ENCODE peak calls at places on chromosomes 5 and 9, in eight cellular contexts. C is HFF-Myc; P is upper lobe of right lung; M is breast epithelium; U is psoas muscle; O is CD8-positive, alpha-beta T cell; V is cardiac fibroblast; T is heart left ventricle. R is an unnamed sample.

GRCh38 chr9:120434532-120434931 is 145.4 kb downstream of the CDK5RAP2 start:
- DNase-seq in O (no peak), V (peak), T (peak), C (no peak), P (no peak), U (peak), M (no peak), R (no peak)

GRCh38 chr9:72826954-72827953 is 125.6 kb downstream of the ALDH1A1 start:
- DNase-seq in M (no peak), T (no peak), U (no peak), O (no peak), C (no peak), P (no peak), V (no peak), R (no peak)

GRCh38 chr9:104863180-104863883 is 64.6 kb downstream of the ABCA1 start:
- DNase-seq in T (no peak), M (no peak), V (peak), O (peak), P (no peak), C (peak), U (no peak), R (no peak)

GRCh38 chr5:31153523-31153922 is 40.0 kb upstream of the CDH6 start:
- DNase-seq in T (no peak), V (peak), O (no peak), U (no peak), M (no peak), P (no peak), C (no peak), R (no peak)

GRCh38 chr5:174675916-174676315 is 48.5 kb upstream of the MSX2 start:
- DNase-seq in M (no peak), T (no peak), P (no peak), O (no peak), U (no peak), C (no peak), V (no peak), R (no peak)

GRCh38 chr9:115978739-115979138 is 174.9 kb upstream of the PAPPA start:
- DNase-seq in V (peak), U (no peak), M (no peak), T (no peak), C (no peak), O (no peak), P (no peak), R (no peak)

GRCh38 chr9:128116104-128117083 is 11.1 kb downstream of the PTGES2 start:
- DNase-seq in V (no peak), P (peak), T (peak), M (no peak), U (peak), O (no peak), C (no peak), R (no peak)

GRCh38 chr9:86652696-86653095 is 294.6 kb downstream of the GAS1 start:
- DNase-seq in M (no peak), O (no peak), C (no peak), T (no peak), V (no peak), P (no peak), U (no peak), R (no peak)

GRCh38 chr5:151786468-151786867 is 14.7 kb downstream of the G3BP1 start:
- DNase-seq in U (no peak), C (no peak), V (no peak), M (no peak), T (no peak), P (no peak), O (no peak), R (no peak)

GRCh38 chr5:142437563-142437962 is 112.7 kb upstream of the SPRY4 start:
- DNase-seq in T (no peak), C (peak), P (no peak), O (no peak), U (no peak), V (no peak), M (no peak), R (no peak)

GRCh38 chr9:33453999-33454660 is 6.7 kb upstream of the AQP3 start:
- DNase-seq in V (no peak), O (peak), U (no peak), T (no peak), C (no peak), M (no peak), P (no peak), R (no peak)

GRCh38 chr9:19102181-19102630 is 498 bp downstream of the HAUS6 start:
- DNase-seq in M (no peak), T (no peak), V (peak), O (peak), U (peak), C (no peak), P (peak), R (no peak)

GRCh38 chr9:98191615-98192502 is 578 bp downstream of the CORO2A start:
- DNase-seq in C (no peak), T (no peak), U (peak), M (no peak), O (peak), V (no peak), P (peak), R (peak)

GRCh38 chr9:89022071-89022721 is 30.9 kb downstream of the S1PR3 start:
- DNase-seq in U (no peak), C (no peak), O (no peak), T (no peak), M (peak), V (peak), P (peak), R (no peak)

GRCh38 chr9:130417602-130418001 is 27.2 kb upstream of the ASS1 start:
- DNase-seq in T (no peak), M (no peak), V (no peak), C (no peak), U (peak), P (no peak), O (no peak), R (no peak)

GRCh38 chr9:18393340-18394130 is 80.4 kb upstream of the ADAMTSL1 start:
- DNase-seq in U (no peak), T (no peak), C (peak), P (no peak), M (peak), O (no peak), V (peak), R (no peak)

GRCh38 chr5:59041355-59041754 is 458.5 kb downstream of the RAB3C start:
- DNase-seq in C (no peak), P (no peak), O (no peak), U (no peak), T (no peak), V (no peak), M (no peak), R (no peak)

GRCh38 chr5:127398508-127398907 is 107.9 kb downstream of the MEGF10 start:
- DNase-seq in P (no peak), O (no peak), T (no peak), M (no peak), U (no peak), V (no peak), C (no peak), R (no peak)

GRCh38 chr5:127399068-127399467 is 108.5 kb downstream of the MEGF10 start:
- DNase-seq in C (no peak), T (no peak), V (no peak), M (no peak), O (no peak), U (no peak), P (no peak), R (no peak)

GRCh38 chr5:127392762-127393161 is 102.2 kb downstream of the MEGF10 start:
- DNase-seq in C (no peak), P (no peak), O (no peak), U (no peak), T (no peak), M (no peak), V (no peak), R (no peak)

GRCh38 chr5:127400524-127400923 is 109.9 kb downstream of the MEGF10 start:
- DNase-seq in C (no peak), M (no peak), O (no peak), V (no peak), T (no peak), U (no peak), P (no peak), R (no peak)

DNA sequence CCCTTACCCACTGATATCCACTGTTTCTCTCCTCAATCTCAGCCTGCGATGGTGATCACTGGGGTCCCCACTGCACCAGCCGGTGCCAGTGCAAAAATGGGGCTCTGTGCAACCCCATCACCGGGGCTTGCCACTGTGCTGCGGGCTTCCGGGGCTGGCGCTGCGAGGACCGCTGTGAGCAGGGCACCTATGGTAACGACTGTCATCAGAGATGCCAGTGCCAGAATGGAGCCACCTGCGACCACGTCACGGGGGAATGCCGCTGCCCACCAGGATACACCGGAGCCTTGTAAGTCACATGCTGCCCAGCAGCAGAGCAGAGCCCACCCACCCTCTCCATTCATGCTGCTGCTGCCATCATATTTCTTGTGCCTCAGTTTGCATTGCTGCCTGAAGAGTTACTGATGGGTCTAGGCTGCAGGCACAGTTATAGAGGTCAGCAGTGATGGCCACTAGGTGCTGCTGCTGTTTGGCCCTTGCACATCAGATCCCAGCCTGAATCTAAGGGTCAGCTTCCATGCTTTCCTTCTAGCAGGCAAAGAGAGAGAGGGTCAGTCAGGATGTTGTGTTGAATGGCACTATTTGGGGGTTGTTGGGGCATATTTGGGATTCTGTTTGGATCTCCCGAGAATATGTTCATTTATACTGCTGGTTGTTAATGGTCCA is 106.0 kb downstream of the MEGF10 start:
- DNase-seq in C (no peak), P (no peak), V (no peak), T (no peak), M (no peak), U (no peak), O (no peak), R (no peak)
- TF ChIP-seq CTCF in C (no peak), P (no peak), V (no peak), T (no peak), M (no peak), U (no peak), O (no peak), R (no peak)

DNA sequence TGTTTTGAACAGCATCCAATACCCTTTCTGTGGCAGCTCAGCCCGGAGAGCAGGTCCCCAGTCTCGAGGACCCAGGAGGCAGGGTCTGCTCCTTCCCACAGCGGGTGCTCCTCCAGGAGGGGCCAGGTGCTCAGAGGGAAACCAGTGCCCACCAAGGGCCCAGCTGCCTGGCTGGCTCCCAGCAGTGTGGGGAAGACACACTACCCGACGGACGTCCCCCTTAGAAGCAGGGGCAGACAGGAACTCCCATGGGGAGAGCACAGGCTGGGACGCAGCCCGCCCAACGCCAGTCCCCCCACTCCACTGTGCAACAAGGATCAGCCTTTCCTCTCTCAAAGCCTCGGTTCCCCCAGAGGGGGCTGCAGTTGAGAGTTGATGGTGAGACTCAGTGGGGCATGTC is 57.6 kb downstream of the ADAMTS2 start:
- DNase-seq in T (peak), O (no peak), C (no peak), U (no peak), P (peak), M (no peak), V (no peak), R (no peak)
- TF ChIP-seq CTCF in T (no peak), O (no peak), C (no peak), U (no peak), P (no peak), M (no peak), V (no peak), R (no peak)

DNA sequence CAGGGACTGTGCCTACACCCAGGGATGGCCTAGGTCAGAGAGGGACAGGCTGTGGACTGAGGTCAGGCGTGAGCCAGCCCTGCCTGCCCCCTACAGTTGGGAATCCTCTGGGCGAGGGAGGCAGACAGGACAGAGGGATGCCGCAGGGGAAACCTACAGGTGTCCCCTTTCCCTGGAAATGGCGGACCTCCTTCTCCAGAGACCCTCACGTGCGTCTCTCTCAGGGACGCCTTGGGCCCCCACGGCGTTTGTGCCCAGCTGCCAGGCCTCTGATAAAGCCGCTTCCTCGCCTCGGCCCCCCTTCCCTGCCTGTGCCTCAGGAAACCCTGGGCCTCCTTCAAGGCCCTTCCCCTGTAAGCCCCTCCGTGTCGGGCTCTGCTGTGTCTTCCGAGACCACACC is 129.3 kb downstream of the RXRA start:
- DNase-seq in O (no peak), M (no peak), P (no peak), V (no peak), U (no peak), T (peak), C (no peak), R (no peak)
- TF ChIP-seq CTCF in O (no peak), M (no peak), P (no peak), V (no peak), U (no peak), T (no peak), C (no peak), R (no peak)

GRCh38 chr5:123524146-123524545 is 12.2 kb downstream of the CSNK1G3 start:
- DNase-seq in O (no peak), T (no peak), C (no peak), P (no peak), V (no peak), U (no peak), M (no peak), R (no peak)

GRCh38 chr5:123530728-123531127 is 18.8 kb downstream of the CSNK1G3 start:
- DNase-seq in P (no peak), U (no peak), C (no peak), V (no peak), T (no peak), M (no peak), O (no peak), R (no peak)

GRCh38 chr5:123527190-123527589 is 15.2 kb downstream of the CSNK1G3 start:
- DNase-seq in T (no peak), O (no peak), U (no peak), C (no peak), M (no peak), P (no peak), V (no peak), R (no peak)

GRCh38 chr5:123528059-123528458 is 16.1 kb downstream of the CSNK1G3 start:
- DNase-seq in T (no peak), M (no peak), V (no peak), P (no peak), C (no peak), O (no peak), U (no peak), R (no peak)

DNA sequence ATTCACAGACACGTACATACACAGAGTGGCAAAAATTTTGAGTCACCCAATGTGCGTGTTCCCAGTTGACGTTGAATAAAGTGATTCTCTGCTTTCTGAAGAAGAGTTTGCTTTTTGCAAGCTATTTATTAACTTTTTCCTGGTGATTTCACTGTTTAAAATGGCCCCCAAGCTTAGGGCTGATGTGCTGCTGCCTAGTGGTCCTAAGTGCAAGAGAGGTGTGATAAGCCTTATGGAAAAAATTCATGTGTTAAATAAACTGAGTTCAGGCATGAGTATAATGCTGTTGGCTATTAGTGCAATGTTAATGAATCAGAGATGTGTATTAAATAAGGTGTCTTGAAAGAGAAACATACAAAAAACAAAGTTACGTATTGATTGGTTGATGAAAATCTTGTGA is 16.9 kb downstream of the CSNK1G3 start:
- DNase-seq in P (no peak), C (no peak), M (no peak), O (no peak), U (no peak), T (no peak), V (no peak), R (no peak)
- TF ChIP-seq CTCF in P (no peak), C (no peak), M (no peak), O (no peak), U (no peak), T (no peak), V (no peak), R (no peak)

GRCh38 chr9:133342083-133342406 is 5.9 kb downstream of the MED22 start:
- DNase-seq in V (no peak), C (no peak), M (no peak), U (no peak), P (no peak), T (no peak), O (no peak), R (no peak)
- TF ChIP-seq CTCF in V (peak), C (peak), M (no peak), U (no peak), P (no peak), T (no peak), O (no peak), R (no peak)